ENCODE peak calls at places on chromosomes 6 and 20, in eight cellular contexts. Q, I, Y, T, E, J, D and A are unnamed samples.

GRCh38 chr20:3312940-3313656 is 74.1 kb upstream of the SLC4A11 start:
- DNase-seq in J (peak), I (peak), E (peak), T (no peak), D (no peak), Y (no peak), Q (no peak), A (peak)

GRCh38 chr6:14228571-14228970 is 111.0 kb downstream of the CD83 start:
- DNase-seq in I (no peak), T (no peak), E (no peak), Y (no peak), J (no peak), Q (no peak), D (no peak), A (no peak)

GRCh38 chr6:113960795-113961194 is 10.2 kb downstream of the HDAC2 start:
- DNase-seq in Y (no peak), J (no peak), Q (no peak), E (no peak), I (no peak), D (no peak), T (no peak), A (no peak)

GRCh38 chr20:10282930-10283556 is 64.4 kb downstream of the SNAP25 start:
- DNase-seq in T (no peak), E (no peak), D (no peak), Q (no peak), I (no peak), J (no peak), Y (no peak), A (no peak)

GRCh38 chr6:40509163-40509562 is 78.0 kb downstream of the LRFN2 start:
- DNase-seq in T (no peak), J (no peak), Q (no peak), D (no peak), Y (no peak), E (no peak), I (no peak), A (no peak)

GRCh38 chr20:50980851-50981713 is 22.5 kb downstream of the MOCS3 start:
- DNase-seq in T (peak), J (peak), Y (peak), Q (no peak), I (peak), D (peak), E (peak), A (peak)

GRCh38 chr20:37298190-37298939 is 8.9 kb downstream of the MANBAL start:
- DNase-seq in E (no peak), T (peak), Y (no peak), D (no peak), Q (no peak), I (no peak), J (no peak), A (no peak)

GRCh38 chr6:131135244-131136020 is at the start of gene AKAP7:
- DNase-seq in Q (peak), T (peak), Y (no peak), J (peak), I (peak), D (peak), E (peak), A (peak)

GRCh38 chr6:131368077-131368911 is 204.7 kb upstream of the ARG1 start:
- DNase-seq in J (no peak), Q (no peak), Y (peak), T (peak), E (no peak), D (no peak), I (no peak), A (no peak)

GRCh38 chr6:28000351-28001045 is 43.5 kb downstream of the OR2B6 start:
- DNase-seq in Q (no peak), D (no peak), I (no peak), T (no peak), Y (no peak), J (no peak), E (no peak), A (no peak)

GRCh38 chr20:17660667-17661066 is 21.4 kb downstream of the RRBP1 start:
- DNase-seq in J (no peak), I (no peak), D (no peak), E (no peak), Y (no peak), Q (peak), T (no peak), A (no peak)

GRCh38 chr6:27866370-27867050 is 45.7 kb downstream of the OR2B2 start:
- DNase-seq in D (no peak), Q (no peak), J (peak), I (peak), T (no peak), Y (peak), E (no peak), A (peak)

GRCh38 chr6:44514085-44514484 is 126.6 kb downstream of the CDC5L start:
- DNase-seq in J (no peak), T (no peak), Y (no peak), E (no peak), Q (no peak), I (no peak), D (no peak), A (no peak)

GRCh38 chr20:53672484-53673129 is 79.0 kb upstream of the ZNF217 start:
- DNase-seq in Y (no peak), I (no peak), J (no peak), D (no peak), Q (no peak), T (no peak), E (no peak), A (no peak)

GRCh38 chr6:128307671-128308070 is 212.7 kb downstream of the PTPRK start:
- DNase-seq in J (no peak), Y (no peak), T (no peak), I (no peak), Q (no peak), D (no peak), E (no peak), A (no peak)

DNA sequence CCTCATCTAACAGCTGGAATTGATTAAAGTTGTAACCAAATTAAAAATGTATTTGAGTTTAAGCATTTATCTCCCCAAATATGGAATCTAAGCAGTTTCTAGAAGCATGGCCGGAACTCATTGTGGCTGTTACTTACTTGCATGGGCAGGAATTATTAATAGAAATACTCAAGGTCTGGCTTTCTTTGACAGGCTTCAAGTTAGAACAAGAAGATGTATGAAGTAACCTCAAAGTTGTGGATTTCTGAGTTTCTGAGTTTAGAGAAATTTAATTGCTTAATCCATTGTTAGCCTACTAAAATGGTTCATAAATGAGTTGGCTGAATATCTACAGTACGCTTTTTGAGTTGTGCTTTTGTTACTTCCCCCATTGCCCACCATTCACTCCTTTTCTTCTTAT is 7.7 kb downstream of the CARMIL1 start:
- DNase-seq in T (no peak), D (no peak), I (no peak), E (no peak), J (no peak), Y (no peak), Q (no peak), A (no peak)
- TF ChIP-seq POLR2A in T (no peak), D (no peak), I (no peak), E (no peak), J (no peak), Y (no peak), Q (no peak), A (no peak)

DNA sequence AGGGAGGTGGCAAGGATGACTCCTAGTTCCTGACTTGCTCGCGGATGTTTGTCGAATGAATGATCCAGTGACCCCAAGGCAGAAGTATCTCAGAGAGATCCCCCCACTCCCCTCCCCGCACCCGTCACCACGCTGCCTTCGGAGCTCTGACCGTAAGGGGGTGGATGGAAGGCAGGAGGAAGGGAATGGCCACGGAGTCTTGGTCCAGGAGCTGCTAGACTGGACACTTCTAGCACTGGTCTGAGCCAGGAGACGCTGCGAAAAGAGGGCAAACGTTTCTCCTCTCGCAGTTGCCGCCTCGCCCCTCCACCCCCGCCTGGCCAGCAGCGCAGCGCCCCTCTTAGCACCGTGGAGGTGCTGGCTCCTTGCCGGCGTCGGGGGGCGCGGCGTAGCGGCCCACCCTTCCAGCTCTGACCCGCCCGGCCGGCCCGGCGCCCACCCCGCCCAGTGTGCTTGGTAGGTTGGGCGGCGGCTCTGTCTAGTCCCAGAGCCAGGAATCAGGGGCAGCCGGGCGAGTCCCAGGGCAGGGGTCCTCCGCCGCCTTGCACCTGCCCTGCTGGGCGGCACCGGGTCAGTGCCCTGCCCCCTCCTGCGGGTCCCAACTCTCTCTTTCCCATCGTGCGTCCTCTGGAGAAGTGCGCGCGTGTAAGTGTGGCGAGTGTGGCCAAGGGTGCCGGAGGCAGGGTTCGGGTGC is 2.4 kb upstream of the DBNDD2 start:
- DNase-seq in I (peak), E (no peak), T (no peak), Q (peak), Y (no peak), J (no peak), D (no peak), A (no peak)
- TF ChIP-seq POLR2A in I (no peak), E (no peak), T (no peak), Q (no peak), Y (no peak), J (no peak), D (no peak), A (no peak)

GRCh38 chr6:35259946-35260626 is 551 bp downstream of the ZNF76 start:
- DNase-seq in Q (peak), J (peak), I (no peak), T (peak), Y (peak), E (peak), D (peak), A (peak)
- TF ChIP-seq POLR2A in Q (no peak), J (no peak), I (no peak), T (no peak), Y (no peak), E (no peak), D (no peak), A (no peak)

DNA sequence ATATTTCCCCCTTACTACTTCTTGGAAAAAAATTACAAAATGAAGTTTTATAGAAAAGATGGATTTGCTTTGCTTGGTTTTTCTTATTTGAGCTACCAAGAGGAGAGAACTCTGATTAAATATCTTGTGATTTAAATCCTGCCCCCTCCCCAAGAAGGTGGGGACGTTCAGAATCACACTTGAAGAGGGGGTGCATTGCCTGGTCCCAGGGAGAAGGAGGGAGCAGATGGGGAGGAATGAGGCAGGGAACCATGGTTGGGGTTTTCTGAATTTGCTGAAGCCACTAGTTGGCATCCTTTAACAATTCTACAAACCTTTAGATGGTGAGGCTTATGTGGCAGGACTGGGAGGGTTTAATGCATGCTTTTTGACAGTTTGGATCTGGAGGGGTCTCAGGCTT is 5.5 kb downstream of the PCK1 start:
- DNase-seq in J (no peak), Q (no peak), T (no peak), Y (no peak), D (no peak), I (no peak), E (no peak), A (no peak)
- TF ChIP-seq POLR2A in J (no peak), Q (no peak), T (no peak), Y (no peak), D (no peak), I (no peak), E (no peak), A (no peak)

GRCh38 chr6:166670894-166671293 is 43.8 kb upstream of the RPS6KA2 start:
- DNase-seq in I (no peak), Y (no peak), T (no peak), E (no peak), D (no peak), Q (no peak), J (no peak), A (no peak)

GRCh38 chr6:166672146-166672545 is 45.1 kb upstream of the RPS6KA2 start:
- DNase-seq in Y (no peak), D (no peak), Q (no peak), T (no peak), J (no peak), I (no peak), E (no peak), A (no peak)

GRCh38 chr6:166667886-166668620 is 41.0 kb upstream of the RPS6KA2 start:
- DNase-seq in E (no peak), J (no peak), Y (no peak), Q (no peak), I (no peak), D (no peak), T (no peak), A (no peak)

GRCh38 chr6:166671434-166672061 is 44.5 kb upstream of the RPS6KA2 start:
- DNase-seq in D (no peak), T (no peak), I (no peak), E (no peak), Y (no peak), Q (no peak), J (no peak), A (no peak)

GRCh38 chr6:166670013-166670412 is 43.0 kb upstream of the RPS6KA2 start:
- DNase-seq in J (no peak), T (no peak), D (no peak), Q (no peak), Y (no peak), I (no peak), E (no peak), A (no peak)
- TF ChIP-seq POLR2A in J (no peak), T (no peak), D (no peak), Q (no peak), Y (no peak), I (no peak), E (no peak), A (no peak)

GRCh38 chr20:49288250-49288751 is 10.4 kb upstream of the ZNFX1 start:
- DNase-seq in Y (no peak), J (no peak), E (no peak), I (no peak), D (no peak), Q (no peak), T (no peak), A (no peak)
- TF ChIP-seq POLR2A in Y (no peak), J (no peak), E (no peak), I (no peak), D (no peak), Q (no peak), T (no peak), A (no peak)

DNA sequence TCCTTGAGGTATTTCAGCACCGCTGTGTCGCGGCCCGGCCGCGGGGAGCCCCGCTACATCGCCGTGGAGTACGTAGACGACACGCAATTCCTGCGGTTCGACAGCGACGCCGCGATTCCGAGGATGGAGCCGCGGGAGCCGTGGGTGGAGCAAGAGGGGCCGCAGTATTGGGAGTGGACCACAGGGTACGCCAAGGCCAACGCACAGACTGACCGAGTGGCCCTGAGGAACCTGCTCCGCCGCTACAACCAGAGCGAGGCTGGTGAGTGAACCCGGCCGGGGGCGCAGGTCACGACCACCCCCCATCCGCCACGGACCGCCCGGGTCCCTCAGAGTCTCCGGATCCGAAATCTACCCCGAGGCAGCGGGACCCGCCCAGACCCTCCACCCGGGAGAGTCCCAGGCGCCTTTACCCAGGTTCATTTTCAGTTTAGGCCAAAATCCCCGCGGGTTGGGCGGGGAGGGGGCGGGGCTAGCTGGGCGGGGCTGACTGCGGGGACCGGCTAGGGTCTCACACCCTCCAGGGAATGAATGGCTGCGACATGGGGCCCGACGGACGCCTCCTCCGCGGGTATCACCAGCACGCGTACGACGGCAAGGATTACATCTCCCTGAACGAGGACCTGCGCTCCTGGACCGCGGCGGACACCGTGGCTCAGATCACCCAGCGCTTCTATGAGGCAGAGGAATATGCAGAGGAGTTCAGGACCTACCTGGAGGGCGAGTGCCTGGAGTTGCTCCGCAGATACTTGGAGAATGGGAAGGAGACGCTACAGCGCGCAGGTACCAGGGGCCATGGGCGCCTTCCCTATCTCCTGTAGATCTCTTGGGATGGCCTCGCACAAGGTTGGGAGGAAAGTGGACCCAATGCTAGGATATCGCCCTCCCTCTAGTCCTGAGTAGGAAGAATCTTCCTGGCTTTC is 693 bp downstream of the HLA-F start:
- DNase-seq in I (peak), D (no peak), E (no peak), J (no peak), Q (no peak), Y (no peak), T (peak), A (no peak)
- TF ChIP-seq POLR2A in I (no peak), D (no peak), E (no peak), J (no peak), Q (no peak), Y (peak), T (no peak), A (no peak)

GRCh38 chr20:25247666-25248500 is at the start of gene PYGB:
- DNase-seq in E (peak), T (peak), Q (peak), D (peak), I (peak), J (peak), Y (peak), A (peak)
- TF ChIP-seq POLR2A in E (peak), T (peak), Q (peak), D (peak), I (peak), J (peak), Y (peak), A (peak)

DNA sequence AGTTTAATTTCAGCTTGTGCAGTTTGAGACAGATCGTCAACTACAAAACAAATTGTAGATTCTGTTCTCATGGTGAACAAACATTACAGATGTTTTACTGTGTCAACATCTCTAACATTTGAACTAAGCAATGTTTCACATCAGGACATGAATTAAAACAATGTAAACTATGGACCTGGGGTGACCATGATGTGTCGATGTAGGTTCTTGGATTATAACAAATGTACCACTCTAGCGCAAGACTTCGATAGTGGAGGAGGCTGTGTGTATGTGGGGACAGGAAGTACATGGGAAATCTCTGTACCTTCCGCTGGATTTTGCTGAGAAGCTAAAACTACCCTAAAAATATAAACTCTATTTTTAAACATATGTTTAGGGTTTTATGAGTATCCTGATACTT is 17.1 kb downstream of the HIVEP2 start:
- DNase-seq in E (no peak), D (no peak), T (no peak), Y (no peak), J (peak), I (no peak), Q (no peak), A (no peak)
- TF ChIP-seq POLR2A in E (no peak), D (no peak), T (no peak), Y (no peak), J (no peak), I (no peak), Q (no peak), A (no peak)